ENCODE peak calls at places on chromosomes 13 and 19, in eight cellular contexts. One of them, this sample, is unnamed.

GRCh38 chr19:39941615-39942507 is 7.4 kb upstream of the FCGBP start:
- DNase-seq in spleen: no peak
- DNase-seq in ovary: no peak
- DNase-seq in H9: no peak
- DNase-seq in foreskin fibroblast: no peak
- DNase-seq in nephron progenitor cell: no peak
- DNase-seq in GM12878: peak
- DNase-seq in cardiac fibroblast: peak
- DNase-seq in this sample: no peak

GRCh38 chr19:18346091-18346490 is 5.7 kb downstream of the PGPEP1 start:
- DNase-seq in nephron progenitor cell: no peak
- DNase-seq in ovary: no peak
- DNase-seq in cardiac fibroblast: no peak
- DNase-seq in GM12878: no peak
- DNase-seq in foreskin fibroblast: no peak
- DNase-seq in spleen: no peak
- DNase-seq in H9: peak
- DNase-seq in this sample: no peak

GRCh38 chr19:21130097-21130775 is 11.6 kb upstream of the ZNF431 start:
- DNase-seq in cardiac fibroblast: no peak
- DNase-seq in nephron progenitor cell: no peak
- DNase-seq in ovary: no peak
- DNase-seq in foreskin fibroblast: no peak
- DNase-seq in GM12878: no peak
- DNase-seq in H9: no peak
- DNase-seq in spleen: no peak
- DNase-seq in this sample: no peak

GRCh38 chr13:29319451-29319850 is 276.0 kb downstream of the SLC7A1 start:
- DNase-seq in ovary: no peak
- DNase-seq in nephron progenitor cell: peak
- DNase-seq in H9: peak
- DNase-seq in foreskin fibroblast: no peak
- DNase-seq in GM12878: no peak
- DNase-seq in cardiac fibroblast: no peak
- DNase-seq in spleen: no peak
- DNase-seq in this sample: peak

GRCh38 chr19:33125929-33126388 is 6.0 kb upstream of the WDR88 start:
- DNase-seq in H9: peak
- DNase-seq in spleen: peak
- DNase-seq in cardiac fibroblast: peak
- DNase-seq in ovary: peak
- DNase-seq in foreskin fibroblast: peak
- DNase-seq in GM12878: peak
- DNase-seq in nephron progenitor cell: peak
- DNase-seq in this sample: peak

GRCh38 chr13:110418944-110419343 is 111.9 kb downstream of the COL4A2 start:
- DNase-seq in ovary: no peak
- DNase-seq in nephron progenitor cell: no peak
- DNase-seq in spleen: no peak
- DNase-seq in cardiac fibroblast: no peak
- DNase-seq in H9: no peak
- DNase-seq in foreskin fibroblast: no peak
- DNase-seq in GM12878: no peak
- DNase-seq in this sample: peak

GRCh38 chr13:27125357-27126282 is 46.0 kb downstream of the USP12 start:
- DNase-seq in GM12878: no peak
- DNase-seq in nephron progenitor cell: no peak
- DNase-seq in H9: no peak
- DNase-seq in ovary: no peak
- DNase-seq in cardiac fibroblast: no peak
- DNase-seq in foreskin fibroblast: no peak
- DNase-seq in spleen: no peak
- DNase-seq in this sample: no peak

GRCh38 chr19:53951436-53951835 is 11.3 kb upstream of the CACNG8 start:
- DNase-seq in nephron progenitor cell: no peak
- DNase-seq in ovary: no peak
- DNase-seq in H9: no peak
- DNase-seq in cardiac fibroblast: no peak
- DNase-seq in GM12878: no peak
- DNase-seq in foreskin fibroblast: no peak
- DNase-seq in spleen: no peak
- DNase-seq in this sample: no peak

GRCh38 chr13:42041017-42041683 is 7.3 kb upstream of the DGKH start:
- DNase-seq in spleen: peak
- DNase-seq in cardiac fibroblast: peak
- DNase-seq in foreskin fibroblast: no peak
- DNase-seq in ovary: peak
- DNase-seq in nephron progenitor cell: peak
- DNase-seq in GM12878: peak
- DNase-seq in H9: peak
- DNase-seq in this sample: peak

GRCh38 chr13:48131481-48131992 is 36.6 kb upstream of the MED4 start:
- DNase-seq in ovary: no peak
- DNase-seq in GM12878: no peak
- DNase-seq in foreskin fibroblast: no peak
- DNase-seq in nephron progenitor cell: no peak
- DNase-seq in cardiac fibroblast: no peak
- DNase-seq in spleen: no peak
- DNase-seq in H9: no peak
- DNase-seq in this sample: no peak

GRCh38 chr13:46721054-46721453 is 75.9 kb downstream of the ESD start:
- DNase-seq in nephron progenitor cell: peak
- DNase-seq in foreskin fibroblast: peak
- DNase-seq in GM12878: no peak
- DNase-seq in H9: no peak
- DNase-seq in ovary: peak
- DNase-seq in cardiac fibroblast: peak
- DNase-seq in spleen: no peak
- DNase-seq in this sample: peak

GRCh38 chr13:45872574-45872973 is 21.0 kb upstream of the SIAH3 start:
- DNase-seq in foreskin fibroblast: no peak
- DNase-seq in GM12878: no peak
- DNase-seq in spleen: no peak
- DNase-seq in cardiac fibroblast: no peak
- DNase-seq in ovary: no peak
- DNase-seq in H9: no peak
- DNase-seq in nephron progenitor cell: no peak
- DNase-seq in this sample: no peak

GRCh38 chr19:34504273-34504808 is 22.8 kb downstream of the WTIP start:
- DNase-seq in nephron progenitor cell: no peak
- DNase-seq in H9: no peak
- DNase-seq in cardiac fibroblast: no peak
- DNase-seq in ovary: no peak
- DNase-seq in foreskin fibroblast: no peak
- DNase-seq in spleen: no peak
- DNase-seq in GM12878: no peak
- DNase-seq in this sample: no peak

GRCh38 chr13:101942038-101942437 is 459.8 kb downstream of the FGF14 start:
- DNase-seq in ovary: no peak
- DNase-seq in H9: no peak
- DNase-seq in cardiac fibroblast: peak
- DNase-seq in GM12878: no peak
- DNase-seq in spleen: no peak
- DNase-seq in nephron progenitor cell: peak
- DNase-seq in foreskin fibroblast: no peak
- DNase-seq in this sample: peak

GRCh38 chr13:104442541-104442940 is 1376.3 kb upstream of the SLC10A2 start:
- DNase-seq in cardiac fibroblast: no peak
- DNase-seq in GM12878: no peak
- DNase-seq in spleen: no peak
- DNase-seq in ovary: no peak
- DNase-seq in nephron progenitor cell: no peak
- DNase-seq in foreskin fibroblast: no peak
- DNase-seq in H9: no peak
- DNase-seq in this sample: no peak

GRCh38 chr19:33199441-33200265 is 5.5 kb downstream of the LRP3 start:
- DNase-seq in nephron progenitor cell: no peak
- DNase-seq in H9: no peak
- DNase-seq in cardiac fibroblast: no peak
- DNase-seq in foreskin fibroblast: no peak
- DNase-seq in spleen: no peak
- DNase-seq in ovary: no peak
- DNase-seq in GM12878: no peak
- DNase-seq in this sample: no peak

GRCh38 chr13:30065181-30065580 is 214.8 kb upstream of the UBL3 start:
- DNase-seq in spleen: no peak
- DNase-seq in cardiac fibroblast: no peak
- DNase-seq in H9: no peak
- DNase-seq in GM12878: no peak
- DNase-seq in ovary: no peak
- DNase-seq in nephron progenitor cell: no peak
- DNase-seq in foreskin fibroblast: no peak
- DNase-seq in this sample: no peak

GRCh38 chr19:47272448-47273312 is 2.0 kb upstream of the INAFM1 start:
- DNase-seq in nephron progenitor cell: no peak
- DNase-seq in spleen: no peak
- DNase-seq in H9: no peak
- DNase-seq in GM12878: no peak
- DNase-seq in cardiac fibroblast: no peak
- DNase-seq in ovary: peak
- DNase-seq in foreskin fibroblast: no peak
- DNase-seq in this sample: no peak

GRCh38 chr19:56076413-56076998 is 44.6 kb downstream of the ZNF787 start:
- DNase-seq in nephron progenitor cell: peak
- DNase-seq in GM12878: no peak
- DNase-seq in cardiac fibroblast: peak
- DNase-seq in foreskin fibroblast: peak
- DNase-seq in H9: no peak
- DNase-seq in ovary: peak
- DNase-seq in spleen: peak
- DNase-seq in this sample: peak

DNA sequence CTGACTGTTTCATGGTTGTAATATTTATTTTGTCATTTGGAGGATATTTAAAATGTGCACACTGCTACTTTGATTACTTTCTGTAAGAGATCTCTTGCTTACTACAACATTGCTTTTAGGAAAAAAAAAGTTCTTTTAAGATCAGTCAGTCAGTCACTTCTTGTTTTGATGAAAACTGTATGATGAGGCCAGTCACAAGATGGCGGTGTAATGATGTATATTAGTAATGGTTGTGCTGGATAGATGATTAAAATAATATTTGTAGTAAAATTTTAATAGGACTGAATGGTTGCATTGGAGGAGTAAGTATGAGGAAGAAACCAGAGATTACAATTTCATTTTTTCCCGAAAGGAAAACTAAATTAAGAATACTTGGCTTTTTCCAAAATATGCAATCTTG is 2411.1 kb downstream of the PCDH9 start:
- DNase-seq in nephron progenitor cell: no peak
- DNase-seq in cardiac fibroblast: peak
- DNase-seq in ovary: no peak
- DNase-seq in H9: no peak
- DNase-seq in spleen: no peak
- DNase-seq in foreskin fibroblast: no peak
- DNase-seq in GM12878: no peak
- DNase-seq in this sample: no peak
- TF ChIP-seq CTCF in nephron progenitor cell: no peak
- TF ChIP-seq CTCF in cardiac fibroblast: no peak
- TF ChIP-seq CTCF in ovary: no peak
- TF ChIP-seq CTCF in H9: peak
- TF ChIP-seq CTCF in spleen: no peak
- TF ChIP-seq CTCF in foreskin fibroblast: no peak
- TF ChIP-seq CTCF in GM12878: no peak
- TF ChIP-seq CTCF in this sample: no peak

DNA sequence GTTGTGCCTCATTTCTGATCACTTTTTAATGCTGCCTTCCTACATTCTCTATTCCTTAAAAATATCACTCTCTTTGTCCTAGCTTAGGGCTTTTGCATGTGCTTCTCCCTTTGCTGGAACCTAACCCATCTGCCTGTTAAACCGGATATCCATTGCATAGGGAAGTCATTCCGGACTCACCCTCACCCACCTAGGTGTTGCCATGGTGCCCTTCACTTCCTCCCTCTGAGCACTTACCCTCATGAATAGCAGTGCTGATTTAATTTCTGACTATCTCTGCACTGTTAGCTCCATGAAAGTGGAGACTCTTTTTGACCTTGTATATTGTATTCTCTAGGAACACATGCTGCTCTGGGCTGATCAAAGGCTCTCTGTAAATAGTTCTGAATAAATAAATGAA is 401.9 kb downstream of the PCDH20 start:
- DNase-seq in cardiac fibroblast: no peak
- DNase-seq in nephron progenitor cell: no peak
- DNase-seq in H9: no peak
- DNase-seq in ovary: no peak
- DNase-seq in spleen: no peak
- DNase-seq in GM12878: no peak
- DNase-seq in foreskin fibroblast: no peak
- DNase-seq in this sample: no peak
- TF ChIP-seq CTCF in cardiac fibroblast: no peak
- TF ChIP-seq CTCF in nephron progenitor cell: no peak
- TF ChIP-seq CTCF in H9: no peak
- TF ChIP-seq CTCF in ovary: no peak
- TF ChIP-seq CTCF in spleen: no peak
- TF ChIP-seq CTCF in GM12878: no peak
- TF ChIP-seq CTCF in foreskin fibroblast: no peak
- TF ChIP-seq CTCF in this sample: no peak

GRCh38 chr19:10430505-10431253 is 10.3 kb downstream of the PDE4A start:
- DNase-seq in ovary: no peak
- DNase-seq in spleen: peak
- DNase-seq in H9: no peak
- DNase-seq in foreskin fibroblast: peak
- DNase-seq in cardiac fibroblast: peak
- DNase-seq in nephron progenitor cell: peak
- DNase-seq in GM12878: no peak
- DNase-seq in this sample: no peak
- TF ChIP-seq CTCF in ovary: no peak
- TF ChIP-seq CTCF in spleen: no peak
- TF ChIP-seq CTCF in H9: no peak
- TF ChIP-seq CTCF in foreskin fibroblast: no peak
- TF ChIP-seq CTCF in cardiac fibroblast: peak
- TF ChIP-seq CTCF in nephron progenitor cell: no peak
- TF ChIP-seq CTCF in GM12878: no peak
- TF ChIP-seq CTCF in this sample: no peak

DNA sequence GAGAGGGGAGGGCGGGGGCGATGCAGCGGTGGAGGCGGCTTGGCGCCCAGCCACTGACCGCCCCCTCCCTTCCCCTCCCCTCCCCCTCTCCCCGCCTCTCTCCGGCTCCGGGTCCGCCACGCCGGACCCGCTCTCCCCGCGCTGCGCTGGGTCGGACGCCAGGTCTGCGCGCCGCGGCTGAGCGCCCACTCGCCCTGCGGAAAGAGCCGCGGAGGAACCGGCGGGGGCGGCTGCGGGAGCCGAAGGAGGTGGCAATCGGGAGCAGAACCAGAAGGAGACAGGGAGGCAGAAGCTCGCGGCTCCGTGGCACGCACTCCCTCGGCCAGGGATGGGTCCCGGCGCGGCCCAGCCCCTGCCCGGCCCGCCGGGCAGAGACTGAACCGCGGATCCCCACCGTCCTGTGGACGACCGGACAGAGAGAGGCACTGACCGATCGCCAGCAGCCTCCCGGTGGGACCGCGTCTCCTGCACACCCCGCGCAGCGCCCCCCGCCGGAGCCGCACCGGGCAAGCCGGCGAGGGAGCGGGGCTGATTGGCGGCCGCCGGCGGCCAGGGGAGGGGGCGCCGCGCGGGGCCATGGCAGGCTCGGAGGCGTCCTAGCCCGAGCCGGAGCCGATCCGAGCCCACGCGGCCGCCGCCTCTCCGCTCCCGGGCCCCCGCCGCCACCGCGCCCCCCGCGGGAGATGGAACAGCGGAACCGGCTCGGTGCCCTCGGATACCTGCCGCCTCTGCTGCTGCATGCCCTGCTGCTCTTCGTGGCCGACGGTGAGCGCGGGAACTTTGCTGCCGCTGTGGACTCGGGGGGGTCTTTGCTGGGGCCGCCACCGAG is at the start of gene VSTM2B:
- DNase-seq in nephron progenitor cell: peak
- DNase-seq in ovary: no peak
- DNase-seq in cardiac fibroblast: no peak
- DNase-seq in spleen: peak
- DNase-seq in foreskin fibroblast: no peak
- DNase-seq in GM12878: no peak
- DNase-seq in H9: no peak
- DNase-seq in this sample: peak
- TF ChIP-seq CTCF in nephron progenitor cell: no peak
- TF ChIP-seq CTCF in ovary: no peak
- TF ChIP-seq CTCF in cardiac fibroblast: no peak
- TF ChIP-seq CTCF in spleen: no peak
- TF ChIP-seq CTCF in foreskin fibroblast: no peak
- TF ChIP-seq CTCF in GM12878: no peak
- TF ChIP-seq CTCF in H9: peak
- TF ChIP-seq CTCF in this sample: no peak

This sample was measured in endothelial cell.